ENCODE peak calls at places on chromosome 20, in eight cellular contexts. X is activated CD8-positive, alpha-beta memory T cell treated with anti-CD3 and anti-CD28 coated beads, Interleukin-2, amount 50 U/mL, for 4 hours; Y is choroid plexus epithelial cell; T is activated effector memory CD4-positive, alpha-beta T cell treated with anti-CD3 and anti-CD28 coated beads, Interleukin-2, amount 50 U/mL, for 16 hours; W is activated naive CD4-positive, alpha-beta T cell treated with anti-CD3 and anti-CD28 coated beads, Interleukin-2, amount 10 ng/mL, durations not matched to agents 7 days and 5 days; E is stimulated activated CD4-positive, alpha-beta T cell treated with anti-CD3 and anti-CD28 coated beads, Interleukin-4, amount 100 ng/mL, for 48 hours; S is OCI-LY7; O is NCI-H1417. G is an unnamed sample.

GRCh38 chr20:59063358-59064213 is 21.0 kb upstream of the PRELID3B start:
- DNase-seq in X (no peak), Y (peak; percentile 27), T (no peak), W (no peak), E (no peak), S (no peak), O (peak; percentile 90), G (no peak)

GRCh38 chr20:51419646-51420045 is 122.9 kb downstream of the NFATC2 start:
- DNase-seq in X (no peak), Y (no peak), T (no peak), W (no peak), E (no peak), S (no peak), O (no peak), G (no peak)

GRCh38 chr20:37161830-37162549 is 17.1 kb upstream of the RPN2 start:
- DNase-seq in X (no peak), Y (no peak), T (no peak), W (no peak), E (no peak), S (no peak), O (no peak), G (no peak)

GRCh38 chr20:35077872-35078271 is 14.7 kb downstream of the TRPC4AP start:
- DNase-seq in X (no peak), Y (no peak), T (no peak), W (no peak), E (no peak), S (no peak), O (no peak), G (no peak)

GRCh38 chr20:3863317-3863716 is 16.7 kb downstream of the MAVS start:
- DNase-seq in X (no peak), Y (no peak), T (no peak), W (no peak), E (no peak), S (peak; percentile 30), O (no peak), G (no peak)

GRCh38 chr20:35823937-35824336 is 52.1 kb downstream of the PHF20 start:
- DNase-seq in X (no peak), Y (peak; percentile 24), T (no peak), W (no peak), E (no peak), S (no peak), O (no peak), G (no peak)

GRCh38 chr20:57795347-57795697 is 85.5 kb upstream of the PMEPA1 start:
- DNase-seq in X (no peak), Y (peak; percentile 18), T (peak; percentile 39), W (no peak), E (no peak), S (no peak), O (no peak), G (peak; percentile 37)

GRCh38 chr20:16801919-16802651 is 53.9 kb downstream of the OTOR start:
- DNase-seq in X (peak; percentile 45), Y (peak; percentile 73), T (peak; percentile 83), W (peak; percentile 71), E (peak; percentile 69), S (peak; percentile 60), O (peak; percentile 91), G (no peak)

GRCh38 chr20:44706371-44707258 is 8.6 kb upstream of the CCN5 start:
- DNase-seq in X (no peak), Y (no peak), T (no peak), W (peak; percentile 13), E (no peak), S (no peak), O (no peak), G (no peak)

GRCh38 chr20:56359212-56360132 is 698 bp downstream of the FAM210B start:
- DNase-seq in X (no peak), Y (peak; percentile 86), T (peak; percentile 68), W (peak; percentile 28), E (no peak), S (no peak), O (peak; percentile 90), G (peak; percentile 86)

GRCh38 chr20:32961956-32962517 is 42.2 kb downstream of the SUN5 start:
- DNase-seq in X (no peak), Y (no peak), T (no peak), W (no peak), E (no peak), S (no peak), O (no peak), G (no peak)

GRCh38 chr20:21548390-21549035 is 34.6 kb upstream of the NKX2-2 start:
- DNase-seq in X (no peak), Y (no peak), T (peak; percentile 77), W (peak; percentile 69), E (no peak), S (peak; percentile 82), O (no peak), G (no peak)

GRCh38 chr20:62740286-62741141 is 31.9 kb downstream of the NTSR1 start:
- DNase-seq in X (peak; percentile 74), Y (peak; percentile 67), T (peak; percentile 94), W (peak; percentile 86), E (peak; percentile 56), S (no peak), O (peak; percentile 24), G (peak; percentile 88)

GRCh38 chr20:17357238-17357637 is 130.4 kb downstream of the PCSK2 start:
- DNase-seq in X (no peak), Y (no peak), T (no peak), W (no peak), E (no peak), S (no peak), O (peak; percentile 65), G (no peak)

GRCh38 chr20:10316582-10316981 is 98.0 kb downstream of the SNAP25 start:
- DNase-seq in X (no peak), Y (no peak), T (no peak), W (peak; percentile 24), E (no peak), S (peak; percentile 4), O (no peak), G (no peak)

GRCh38 chr20:11553603-11554002 is 364.1 kb upstream of the BTBD3 start:
- DNase-seq in X (no peak), Y (peak; percentile 51), T (no peak), W (no peak), E (no peak), S (no peak), O (peak; percentile 75), G (no peak)

GRCh38 chr20:17614176-17614811 is 44.4 kb downstream of the DSTN start:
- DNase-seq in X (peak; percentile 13), Y (peak; percentile 53), T (peak; percentile 55), W (peak; percentile 19), E (no peak), S (no peak), O (peak; percentile 10), G (peak; percentile 77)

GRCh38 chr20:32470025-32470861 is 112.1 kb downstream of the ASXL1 start:
- DNase-seq in X (no peak), Y (peak; percentile 93), T (no peak), W (peak; percentile 45), E (peak; percentile 9), S (peak; percentile 61), O (peak; percentile 46), G (peak; percentile 89)

GRCh38 chr20:63178889-63179751 is 36.8 kb downstream of the YTHDF1 start:
- DNase-seq in X (peak; percentile 82), Y (peak; percentile 11), T (peak; percentile 89), W (peak; percentile 72), E (peak; percentile 45), S (peak; percentile 30), O (peak; percentile 77), G (peak; percentile 87)

GRCh38 chr20:59948212-59948611 is 8.0 kb downstream of the FAM217B start:
- DNase-seq in X (no peak), Y (no peak), T (no peak), W (no peak), E (no peak), S (no peak), O (no peak), G (no peak)

GRCh38 chr20:32510120-32510600 is 75.0 kb downstream of the NOL4L start:
- DNase-seq in X (no peak), Y (no peak), T (no peak), W (no peak), E (no peak), S (no peak), O (no peak), G (no peak)

GRCh38 chr20:37123441-37123840 is 27.6 kb upstream of the RBL1 start:
- DNase-seq in X (no peak), Y (no peak), T (no peak), W (no peak), E (no peak), S (no peak), O (no peak), G (peak; percentile 37)

GRCh38 chr20:57370316-57370715 is 19.3 kb downstream of the RAE1 start:
- DNase-seq in X (no peak), Y (no peak), T (no peak), W (no peak), E (no peak), S (no peak), O (no peak), G (no peak)

GRCh38 chr20:45465492-45466266 is 3.9 kb upstream of the WFDC2 start:
- DNase-seq in X (no peak), Y (no peak), T (no peak), W (no peak), E (no peak), S (no peak), O (no peak), G (no peak)

GRCh38 chr20:58457083-58457680 is 58.0 kb downstream of the APCDD1L start:
- DNase-seq in X (no peak), Y (peak; percentile 72), T (no peak), W (no peak), E (no peak), S (no peak), O (peak; percentile 49), G (no peak)

G was measured in spleen.